ENCODE peak calls at places on chromosomes 13 and 19, in eight cellular contexts. O, B, Z, Q, F, W, X and J are unnamed samples.

GRCh38 chr13:79459906-79460305 is 21.0 kb upstream of the NDFIP2 start:
- DNase-seq in O (no peak), B (no peak), Z (no peak), Q (no peak), F (no peak), W (no peak), X (no peak), J (no peak)

GRCh38 chr19:56393119-56394012 is at the start of gene ZNF582:
- DNase-seq in O (peak; percentile 96), B (peak; percentile 98), Z (peak; percentile 98), Q (peak; percentile 95), F (no peak), W (peak; percentile 86), X (peak; percentile 88), J (peak; percentile 71)

GRCh38 chr19:15524781-15525180 is 16.5 kb downstream of the CYP4F22 start:
- DNase-seq in O (no peak), B (no peak), Z (no peak), Q (no peak), F (no peak), W (no peak), X (no peak), J (no peak)

GRCh38 chr19:29881386-29881785 is 60.7 kb upstream of the URI1 start:
- DNase-seq in O (peak; percentile 22), B (no peak), Z (no peak), Q (no peak), F (no peak), W (no peak), X (no peak), J (no peak)

GRCh38 chr19:29329460-29330134 is 116.6 kb upstream of the UQCRFS1 start:
- DNase-seq in O (no peak), B (peak; percentile 76), Z (no peak), Q (no peak), F (no peak), W (no peak), X (no peak), J (no peak)

GRCh38 chr13:50915562-50915961 is 6.0 kb downstream of the RNASEH2B start:
- DNase-seq in O (no peak), B (no peak), Z (no peak), Q (no peak), F (no peak), W (no peak), X (peak; percentile 22), J (no peak)

GRCh38 chr13:48746816-48747215 is 93.1 kb downstream of the CYSLTR2 start:
- DNase-seq in O (peak; percentile 8), B (no peak), Z (no peak), Q (no peak), F (no peak), W (no peak), X (no peak), J (no peak)

GRCh38 chr13:114023716-114024602 is 50.1 kb upstream of the C13orf46 start:
- DNase-seq in O (no peak), B (no peak), Z (no peak), Q (no peak), F (no peak), W (no peak), X (no peak), J (no peak)

GRCh38 chr19:29478578-29479565 is 46.9 kb upstream of the VSTM2B start:
- DNase-seq in O (no peak), B (peak; percentile 65), Z (no peak), Q (peak; percentile 12), F (no peak), W (no peak), X (no peak), J (no peak)

GRCh38 chr19:46902402-46902766 is 41.6 kb downstream of the ARHGAP35 start:
- DNase-seq in O (no peak), B (no peak), Z (no peak), Q (peak; percentile 26), F (no peak), W (no peak), X (no peak), J (no peak)

GRCh38 chr19:43625918-43626579 is 6.6 kb upstream of the ZNF428 start:
- DNase-seq in O (no peak), B (peak; percentile 13), Z (no peak), Q (peak; percentile 17), F (no peak), W (no peak), X (no peak), J (no peak)

GRCh38 chr19:17489392-17490030 is 19.2 kb downstream of the SLC27A1 start:
- DNase-seq in O (no peak), B (no peak), Z (no peak), Q (no peak), F (no peak), W (no peak), X (no peak), J (no peak)

GRCh38 chr13:24664726-24665409 is 15.3 kb upstream of the ATP12A start:
- DNase-seq in O (no peak), B (no peak), Z (no peak), Q (no peak), F (no peak), W (no peak), X (no peak), J (no peak)

GRCh38 chr19:48854103-48854502 is 14.3 kb downstream of the PLEKHA4 start:
- DNase-seq in O (no peak), B (no peak), Z (no peak), Q (no peak), F (no peak), W (no peak), X (no peak), J (no peak)

GRCh38 chr13:61187471-61187870 is 228.2 kb downstream of the PCDH20 start:
- DNase-seq in O (no peak), B (no peak), Z (no peak), Q (no peak), F (no peak), W (no peak), X (no peak), J (no peak)

GRCh38 chr19:54548806-54549205 is 24.8 kb upstream of the LILRA2 start:
- DNase-seq in O (no peak), B (no peak), Z (no peak), Q (no peak), F (no peak), W (no peak), X (no peak), J (no peak)

GRCh38 chr19:15144046-15144646 is 36.9 kb downstream of the SYDE1 start:
- DNase-seq in O (no peak), B (no peak), Z (no peak), Q (no peak), F (no peak), W (no peak), X (no peak), J (no peak)

GRCh38 chr19:41880329-41880708 is 2.7 kb upstream of the ARHGEF1 start:
- DNase-seq in O (no peak), B (no peak), Z (no peak), Q (no peak), F (no peak), W (no peak), X (no peak), J (no peak)

GRCh38 chr13:46543307-46543706 is 9.7 kb upstream of the LRCH1 start:
- DNase-seq in O (no peak), B (no peak), Z (no peak), Q (no peak), F (no peak), W (no peak), X (no peak), J (no peak)

GRCh38 chr13:79995334-79995733 is 345.6 kb downstream of the SPRY2 start:
- DNase-seq in O (peak; percentile 74), B (no peak), Z (no peak), Q (no peak), F (no peak), W (peak; percentile 80), X (no peak), J (peak; percentile 69)

GRCh38 chr13:79483302-79483701 is 2.3 kb downstream of the NDFIP2 start:
- DNase-seq in O (peak; percentile 76), B (no peak), Z (no peak), Q (no peak), F (no peak), W (no peak), X (no peak), J (peak; percentile 93)

DNA sequence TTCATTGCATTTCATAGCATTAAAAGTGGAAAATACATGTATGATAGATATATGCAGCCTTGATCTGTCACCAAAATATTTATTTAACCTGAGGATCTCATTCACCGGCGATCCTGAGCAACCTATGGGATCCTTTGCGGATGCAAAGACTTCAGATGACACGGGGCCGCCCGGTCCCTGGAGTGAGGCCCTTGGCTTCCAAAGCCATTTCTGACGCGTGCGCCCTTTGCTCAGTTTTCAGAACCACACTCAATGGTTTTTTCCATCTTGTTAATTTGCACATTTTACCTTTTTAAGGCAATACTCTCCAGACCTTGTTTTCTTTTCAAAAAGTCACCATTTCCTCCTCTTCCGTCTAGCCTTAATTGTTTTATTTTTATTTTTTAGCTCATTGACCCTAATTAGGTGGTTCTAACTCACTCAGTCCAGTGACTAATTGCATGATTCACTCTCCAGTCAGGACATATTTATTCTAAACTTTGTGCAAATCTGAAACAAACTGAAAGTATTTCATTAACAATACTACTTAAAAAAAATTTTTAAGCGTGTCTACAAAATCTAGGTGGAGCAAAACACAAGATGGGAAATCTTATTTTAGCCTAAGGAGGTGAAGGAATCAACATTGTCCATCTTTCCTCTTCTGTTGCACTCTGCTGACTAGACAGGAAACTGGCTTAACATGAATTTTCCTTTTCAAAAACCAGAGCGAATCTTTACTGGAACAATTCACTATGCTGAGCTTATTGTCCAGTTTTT is 47.9 kb downstream of the COL4A1 start:
- DNase-seq in O (peak; percentile 18), B (no peak), Z (no peak), Q (no peak), F (no peak), W (no peak), X (no peak), J (no peak)
- TF ChIP-seq CTCF in O (no peak), B (no peak), Z (no peak), Q (no peak), F (no peak), W (no peak), X (no peak), J (no peak)

DNA sequence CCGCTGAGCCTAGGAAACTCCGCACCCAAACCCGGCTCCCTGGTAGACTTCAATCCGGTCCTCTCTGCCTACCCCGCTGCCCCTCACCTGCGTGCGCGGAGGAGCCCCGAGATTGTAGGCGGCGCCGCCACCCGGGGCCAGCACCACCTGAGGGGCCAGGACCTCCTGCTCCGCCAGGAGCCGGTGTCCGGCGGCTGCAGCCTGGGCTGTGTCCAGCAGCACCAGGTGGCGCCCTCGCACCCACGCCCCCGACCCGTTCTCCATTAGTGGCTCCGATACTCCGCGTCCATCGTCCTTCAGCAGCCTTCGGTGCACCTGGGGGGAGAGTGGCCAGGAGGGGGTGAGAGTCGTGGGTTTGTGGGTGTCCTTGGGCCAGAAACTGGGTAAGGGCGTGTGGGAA is 18.5 kb downstream of the MAN2B1 start:
- DNase-seq in O (no peak), B (no peak), Z (no peak), Q (peak; percentile 62), F (no peak), W (no peak), X (no peak), J (no peak)
- H3K4me3 ChIP-seq in O (peak overlapping the region; percentile 9), B (no peak overlapping the region), Z (peak overlapping the region; percentile 27), Q (no peak overlapping the region), F (no peak overlapping the region), W (peak overlapping the region; percentile 22), X (no peak overlapping the region), J (no peak overlapping the region)

GRCh38 chr19:10871711-10872550 is 578 bp downstream of the CARM1 start:
- DNase-seq in O (no peak), B (peak; percentile 60), Z (peak; percentile 49), Q (peak; percentile 51), F (no peak), W (no peak), X (peak; percentile 61), J (no peak)
- TF ChIP-seq CTCF in O (peak; percentile 33), B (peak; percentile 5), Z (no peak), Q (peak; percentile 4), F (no peak), W (peak; percentile 9), X (no peak), J (peak; percentile 21)

GRCh38 chr19:7515471-7516226 is at the start of gene ZNF358:
- DNase-seq in O (peak; percentile 61), B (peak; percentile 90), Z (peak; percentile 81), Q (peak; percentile 73), F (no peak), W (no peak), X (peak; percentile 59), J (no peak)
- H3K4me3 ChIP-seq in O (peak within 1 kb of the TSS; percentile 81), B (peak within 1 kb of the TSS; percentile 99), Z (peak within 1 kb of the TSS; percentile 70), Q (peak within 1 kb of the TSS; percentile 67), F (peak within 1 kb of the TSS; percentile 44), W (peak within 1 kb of the TSS; percentile 84), X (peak within 1 kb of the TSS; percentile 12), J (peak within 1 kb of the TSS; percentile 68)